ENCODE peak calls at places on chromosomes 6 and 20, in ten cellular contexts. C, Q, M, L, U, N, J, P, Z and E are unnamed samples. For H3K4me1, the result is how much of the 10 kb centered on the place peaks cover.

GRCh38 chr6:132161283-132161682 is 210.1 kb upstream of the CCN2 start:
- DNase-seq in C (no peak), N (no peak), U (no peak), Q (peak), P (peak), Z (no peak), L (peak), M (no peak), J (no peak), E (peak)

GRCh38 chr20:13739726-13740649 is 44.7 kb downstream of the ESF1 start:
- DNase-seq in N (no peak), M (no peak), Q (no peak), U (no peak), P (no peak), C (no peak), J (no peak), Z (no peak), L (no peak), E (no peak)

GRCh38 chr6:166572370-166573261 is 13.9 kb downstream of the RAMACL start:
- DNase-seq in P (peak), Q (no peak), C (no peak), J (no peak), N (peak), Z (no peak), U (no peak), M (no peak), L (peak), E (no peak)

GRCh38 chr6:23269436-23269835 is 700.1 kb downstream of the HDGFL1 start:
- DNase-seq in U (no peak), J (no peak), P (peak), M (no peak), Z (no peak), Q (no peak), L (no peak), N (no peak), C (no peak), E (no peak)

GRCh38 chr6:45411959-45412358 is 34.2 kb upstream of the SUPT3H start:
- DNase-seq in J (no peak), U (no peak), P (no peak), Q (no peak), N (no peak), Z (no peak), M (no peak), C (no peak), L (no peak), E (no peak)

GRCh38 chr20:58790440-58790839 is 60.3 kb downstream of the GNAS-AS1 start:
- DNase-seq in U (no peak), J (no peak), Q (no peak), L (no peak), P (no peak), N (no peak), Z (no peak), C (no peak), M (no peak), E (peak)

GRCh38 chr6:6834356-6835342 is 246.1 kb downstream of the LY86 start:
- DNase-seq in N (no peak), U (peak), Q (no peak), M (no peak), L (no peak), P (no peak), C (no peak), Z (no peak), J (no peak), E (no peak)

GRCh38 chr6:80872194-80872950 is 765.9 kb downstream of the BCKDHB start:
- DNase-seq in Z (no peak), U (peak), J (no peak), C (no peak), P (peak), M (no peak), L (no peak), N (no peak), Q (no peak), E (no peak)

GRCh38 chr6:116289876-116290275 is 10.1 kb upstream of the TSPYL1 start:
- DNase-seq in L (no peak), P (no peak), J (no peak), U (no peak), M (no peak), Q (no peak), C (no peak), Z (no peak), N (no peak), E (no peak)

GRCh38 chr6:66772785-66773184 is 1065.8 kb upstream of the EYS start:
- DNase-seq in Q (no peak), M (no peak), P (peak), J (no peak), Z (no peak), L (peak), N (no peak), C (no peak), U (no peak), E (no peak)

GRCh38 chr20:43046946-43047345 is 142.8 kb downstream of the PTPRT start:
- DNase-seq in M (no peak), P (no peak), L (no peak), Q (no peak), N (no peak), C (no peak), Z (no peak), J (no peak), U (no peak), E (no peak)

GRCh38 chr6:36679043-36679821 is 718 bp downstream of the CDKN1A start:
- DNase-seq in Q (no peak), N (no peak), L (peak), U (peak), P (peak), M (no peak), Z (peak), J (peak), C (peak), E (no peak)

GRCh38 chr20:916825-917224 is 691 bp upstream of the ANGPT4 start:
- DNase-seq in M (no peak), C (no peak), L (no peak), Z (peak), Q (no peak), U (no peak), P (no peak), N (no peak), J (no peak), E (no peak)

GRCh38 chr20:24738981-24739633 is 210.0 kb upstream of the CST7 start:
- DNase-seq in M (no peak), N (no peak), C (no peak), J (no peak), Z (no peak), P (peak), U (no peak), L (no peak), Q (no peak), E (no peak)

GRCh38 chr20:40251284-40251932 is 437.6 kb downstream of the MAFB start:
- DNase-seq in N (no peak), J (no peak), Z (peak), U (no peak), C (no peak), P (peak), Q (no peak), M (no peak), L (no peak), E (peak)

GRCh38 chr20:19231359-19232035 is 19.1 kb downstream of the SLC24A3 start:
- DNase-seq in Q (no peak), J (no peak), U (no peak), N (no peak), L (no peak), Z (no peak), P (no peak), M (no peak), C (no peak), E (no peak)

GRCh38 chr6:69729870-69730449 is 66.8 kb downstream of the LMBRD1 start:
- DNase-seq in M (no peak), P (peak), J (no peak), Z (no peak), Q (peak), U (no peak), N (no peak), C (no peak), L (peak), E (peak)

GRCh38 chr6:7198833-7199800 is 91.4 kb downstream of the RREB1 start:
- DNase-seq in U (no peak), M (no peak), Z (no peak), L (no peak), Q (no peak), C (no peak), P (no peak), J (no peak), N (no peak), E (peak)

DNA sequence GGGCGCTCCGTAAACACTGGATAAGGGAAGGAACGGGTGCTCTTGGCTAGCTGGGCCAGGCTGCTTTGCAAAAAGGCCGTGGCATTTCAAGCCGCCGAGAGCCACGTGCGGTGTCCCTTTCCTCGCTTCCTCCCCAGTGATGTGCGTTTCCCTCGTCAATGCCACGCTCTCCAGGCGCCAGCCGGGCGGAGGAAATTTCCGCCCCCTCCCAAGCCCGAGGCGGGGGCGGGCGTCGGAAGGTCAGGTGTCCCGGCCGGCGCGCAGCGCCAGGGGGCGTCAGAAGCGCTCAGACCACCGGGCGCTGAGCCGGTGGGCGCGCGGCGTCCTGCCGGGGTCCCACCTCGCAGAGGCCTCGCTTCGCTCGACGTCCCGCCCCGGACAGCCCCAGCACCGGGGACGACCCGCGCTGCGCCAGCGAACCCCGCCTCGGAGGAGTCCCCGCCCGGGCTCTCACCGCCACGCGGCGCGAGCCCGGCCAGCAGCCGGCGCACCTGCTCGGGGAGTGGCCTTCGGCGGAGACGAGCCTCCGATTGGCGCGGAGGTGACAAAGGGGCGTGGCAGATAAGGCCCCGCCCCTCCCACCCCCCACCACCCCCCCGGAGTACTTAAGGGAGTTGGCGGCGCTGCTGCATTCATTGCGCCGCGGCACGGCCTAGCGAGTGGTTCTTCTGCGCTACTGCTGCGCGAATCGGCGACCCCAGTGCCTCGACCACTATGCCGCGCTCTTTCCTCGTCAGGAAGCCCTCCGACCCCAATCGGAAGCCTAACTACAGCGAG is at the start of gene SNAI1:
- DNase-seq in Z (peak), C (peak), M (peak), U (peak), P (peak), N (no peak), L (peak), J (no peak), Q (no peak), E (peak)
- H3K4me1 ChIP-seq in Z (under half), C (half or more), M (under half), U (under half), P (under half), N (under half), L (under half), J (under half), Q (under half), E (under half)

DNA sequence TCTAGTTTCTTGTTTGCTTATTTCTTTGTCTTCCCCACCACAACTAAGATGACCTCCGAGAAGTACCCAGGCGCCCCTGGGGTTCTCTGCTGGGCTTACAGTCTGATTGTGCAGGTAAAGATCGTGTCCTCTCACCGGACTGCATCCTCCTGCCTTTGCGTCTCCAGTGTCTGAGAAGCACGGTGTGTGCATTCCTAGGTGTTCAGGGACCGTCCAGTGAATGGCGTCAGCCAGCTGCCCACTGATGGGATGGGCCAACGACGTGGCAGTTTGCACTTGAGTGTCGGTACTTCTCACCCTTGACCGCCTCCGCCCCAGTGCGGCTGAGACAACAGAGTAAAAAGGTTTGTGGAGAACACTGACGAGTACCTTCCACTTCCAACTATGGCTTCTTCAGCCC is 56.1 kb upstream of the NFATC2 start:
- DNase-seq in P (no peak), L (no peak), C (no peak), N (no peak), Z (no peak), M (no peak), U (no peak), Q (no peak), J (no peak), E (no peak)
- H3K4me1 ChIP-seq in P (under half), L (under half), C (under half), N (under half), Z (under half), M (under half), U (under half), Q (under half), J (under half), E (under half)

GRCh38 chr6:125792172-125792571 is 1.4 kb downstream of the NCOA7 start:
- DNase-seq in Q (no peak), C (no peak), L (no peak), U (no peak), Z (no peak), J (no peak), P (no peak), M (no peak), N (no peak), E (no peak)

GRCh38 chr6:125792680-125793079 is 1.9 kb downstream of the NCOA7 start:
- DNase-seq in U (no peak), P (peak), Q (no peak), M (no peak), Z (no peak), C (no peak), N (no peak), L (no peak), J (no peak), E (peak)

GRCh38 chr6:125791151-125791819 is 525 bp downstream of the NCOA7 start:
- DNase-seq in U (no peak), C (peak), N (no peak), J (no peak), P (peak), L (peak), Q (peak), Z (peak), M (peak), E (peak)

GRCh38 chr6:125790403-125791150 is at the start of gene NCOA7:
- DNase-seq in L (peak), Q (no peak), P (peak), J (no peak), Z (peak), N (no peak), U (peak), M (peak), C (peak), E (peak)

GRCh38 chr6:125791820-125792165 is 1.0 kb downstream of the NCOA7 start:
- DNase-seq in L (no peak), J (no peak), Z (no peak), N (no peak), M (no peak), Q (no peak), C (no peak), P (no peak), U (no peak), E (no peak)
- H3K4me1 ChIP-seq in L (under half), J (under half), Z (under half), N (under half), M (half or more), Q (under half), C (half or more), P (under half), U (under half), E (half or more)

GRCh38 chr6:3329491-3330051 is 70.8 kb downstream of the PSMG4 start:
- DNase-seq in M (no peak), N (no peak), Z (no peak), L (no peak), C (no peak), J (no peak), P (no peak), Q (no peak), U (peak), E (no peak)

GRCh38 chr6:3333263-3333662 is 74.5 kb downstream of the PSMG4 start:
- DNase-seq in M (no peak), P (no peak), N (no peak), Z (no peak), J (no peak), Q (no peak), U (no peak), C (no peak), L (no peak), E (no peak)

GRCh38 chr6:3330199-3330598 is 71.5 kb downstream of the PSMG4 start:
- DNase-seq in C (no peak), P (no peak), M (no peak), Q (no peak), U (no peak), J (no peak), N (no peak), Z (no peak), L (no peak), E (no peak)

GRCh38 chr6:3331498-3331897 is 72.8 kb downstream of the PSMG4 start:
- DNase-seq in M (no peak), L (no peak), N (no peak), Q (no peak), P (no peak), U (no peak), C (no peak), J (no peak), Z (no peak), E (no peak)

GRCh38 chr6:3331948-3332347 is 73.2 kb downstream of the PSMG4 start:
- DNase-seq in Z (no peak), J (no peak), Q (no peak), C (no peak), U (no peak), M (no peak), N (no peak), P (no peak), L (no peak), E (no peak)
- H3K4me1 ChIP-seq in Z (under half), J (under half), Q (under half), C (half or more), U (under half), M (under half), N (under half), P (under half), L (under half), E (under half)

GRCh38 chr6:112018619-112019416 is 35.1 kb upstream of the CCN6 start:
- DNase-seq in J (peak), Z (no peak), Q (no peak), C (peak), P (peak), U (peak), N (no peak), L (peak), M (no peak), E (no peak)
- H3K4me1 ChIP-seq in J (under half), Z (under half), Q (under half), C (under half), P (under half), U (under half), N (under half), L (under half), M (under half), E (under half)

DNA sequence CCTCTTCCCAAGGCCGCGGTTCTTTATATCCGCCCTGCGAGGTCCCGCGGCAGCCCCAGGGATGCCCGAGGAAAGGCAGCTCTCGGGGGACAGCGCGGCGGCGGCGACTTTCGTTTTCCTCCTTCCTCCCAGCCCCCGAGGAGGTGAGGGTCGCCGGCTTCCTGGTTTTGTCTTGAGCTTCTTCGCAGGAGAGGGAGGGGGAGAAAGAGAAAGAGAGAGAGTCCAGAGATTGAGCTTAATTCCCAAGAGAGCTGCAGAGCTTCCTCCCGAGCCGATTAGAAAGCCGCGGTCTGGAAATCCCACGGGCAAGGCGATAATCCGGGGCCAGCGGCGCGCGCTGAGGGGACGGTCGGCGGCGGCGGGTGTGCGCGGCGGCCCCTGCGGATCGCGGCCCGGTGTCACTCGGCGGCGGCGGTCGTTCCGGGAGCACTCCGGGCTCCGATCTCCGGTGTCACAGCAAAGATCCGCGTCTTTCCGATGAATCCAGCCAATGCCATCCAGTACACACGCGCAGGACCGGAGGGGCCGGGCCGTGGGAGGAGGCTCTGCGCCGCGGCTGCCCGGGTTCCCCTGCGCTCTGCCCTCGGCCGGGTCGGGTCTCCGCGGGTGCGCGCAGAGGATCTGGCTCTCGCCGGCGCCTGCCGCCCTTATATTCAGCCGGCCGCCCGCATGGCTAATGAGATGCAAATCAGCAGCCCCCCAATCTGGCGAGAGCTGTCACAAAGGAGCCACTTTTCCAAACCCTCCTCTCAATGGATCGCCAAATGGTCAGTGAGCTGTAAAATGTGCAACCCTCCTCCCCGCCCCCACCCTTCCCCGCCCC is at the start of gene DLL1:
- DNase-seq in P (no peak), N (no peak), Z (peak), J (no peak), M (no peak), U (peak), C (peak), Q (no peak), L (peak), E (peak)
- H3K4me1 ChIP-seq in P (under half), N (under half), Z (under half), J (under half), M (half or more), U (under half), C (half or more), Q (under half), L (under half), E (under half)

DNA sequence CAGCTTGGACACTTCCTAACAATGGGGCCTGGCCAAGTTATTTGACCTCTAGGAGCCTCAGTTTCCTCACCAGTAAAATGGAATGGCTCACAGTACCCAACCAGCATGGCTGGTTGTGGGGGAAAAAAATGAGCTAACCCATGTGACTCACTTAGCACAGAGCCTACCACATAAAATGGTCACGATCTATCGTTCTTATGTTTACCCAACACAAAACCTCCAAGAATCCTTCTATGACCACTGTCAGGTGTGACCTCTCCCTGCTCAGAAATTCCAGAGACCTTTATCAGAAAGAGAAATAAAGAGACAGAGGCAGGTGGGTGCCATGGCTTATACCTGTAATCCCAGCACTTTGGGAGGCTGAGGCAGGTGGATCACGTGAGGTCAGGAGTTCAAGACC is 39.4 kb downstream of the BPIFB1 start:
- DNase-seq in L (no peak), J (no peak), P (no peak), Q (no peak), C (no peak), U (no peak), Z (no peak), N (no peak), M (no peak), E (no peak)
- H3K4me1 ChIP-seq in L (under half), J (under half), P (under half), Q (under half), C (under half), U (under half), Z (under half), N (under half), M (under half), E (under half)

GRCh38 chr6:157001716-157002115 is 224.5 kb downstream of the ARID1B start:
- DNase-seq in Z (no peak), M (no peak), C (no peak), U (no peak), P (no peak), L (no peak), Q (no peak), J (no peak), N (no peak), E (no peak)
- H3K4me1 ChIP-seq in Z (under half), M (under half), C (under half), U (under half), P (under half), L (under half), Q (under half), J (under half), N (under half), E (under half)